ENCODE peak calls at places on chromosomes 5 and 9, in nine cellular contexts. One of them, this sample, is unnamed. For H3K36me3, the result is how much of the 10 kb centered on the place peaks cover.

GRCh38 chr9:125593581-125593980 is 113.4 kb downstream of the MAPKAP1 start:
- DNase-seq in PC-3: peak
- DNase-seq in ovary: no peak
- DNase-seq in psoas muscle: no peak
- DNase-seq in left ventricle myocardium inferior: no peak
- DNase-seq in right lobe of liver: no peak
- DNase-seq in kidney: no peak
- DNase-seq in thyroid gland: no peak
- DNase-seq in pancreas: no peak
- DNase-seq in this sample: no peak

GRCh38 chr5:175596818-175597217 is 61.1 kb upstream of the HRH2 start:
- DNase-seq in PC-3: no peak
- DNase-seq in ovary: no peak
- DNase-seq in psoas muscle: no peak
- DNase-seq in left ventricle myocardium inferior: no peak
- DNase-seq in right lobe of liver: no peak
- DNase-seq in kidney: no peak
- DNase-seq in thyroid gland: no peak
- DNase-seq in pancreas: no peak
- DNase-seq in this sample: no peak

GRCh38 chr9:112487008-112487798 is 576 bp downstream of the KIAA1958 start:
- DNase-seq in PC-3: peak
- DNase-seq in ovary: peak
- DNase-seq in psoas muscle: peak
- DNase-seq in left ventricle myocardium inferior: peak
- DNase-seq in right lobe of liver: peak
- DNase-seq in kidney: peak
- DNase-seq in thyroid gland: peak
- DNase-seq in pancreas: peak
- DNase-seq in this sample: peak

GRCh38 chr5:13860176-13860575 is 84.3 kb downstream of the DNAH5 start:
- DNase-seq in PC-3: no peak
- DNase-seq in ovary: no peak
- DNase-seq in psoas muscle: no peak
- DNase-seq in left ventricle myocardium inferior: no peak
- DNase-seq in right lobe of liver: no peak
- DNase-seq in kidney: no peak
- DNase-seq in thyroid gland: no peak
- DNase-seq in pancreas: no peak
- DNase-seq in this sample: no peak

GRCh38 chr5:54743997-54744788 is 226.6 kb downstream of the SNX18 start:
- DNase-seq in PC-3: peak
- DNase-seq in ovary: no peak
- DNase-seq in psoas muscle: no peak
- DNase-seq in left ventricle myocardium inferior: no peak
- DNase-seq in right lobe of liver: no peak
- DNase-seq in kidney: peak
- DNase-seq in thyroid gland: peak
- DNase-seq in pancreas: no peak
- DNase-seq in this sample: no peak

GRCh38 chr9:114238919-114239879 is 83.7 kb upstream of the ORM1 start:
- DNase-seq in PC-3: no peak
- DNase-seq in ovary: no peak
- DNase-seq in psoas muscle: no peak
- DNase-seq in left ventricle myocardium inferior: no peak
- DNase-seq in right lobe of liver: no peak
- DNase-seq in kidney: peak
- DNase-seq in thyroid gland: no peak
- DNase-seq in pancreas: no peak
- DNase-seq in this sample: peak

GRCh38 chr5:74543162-74543995 is 97.1 kb downstream of the ENC1 start:
- DNase-seq in PC-3: peak
- DNase-seq in ovary: peak
- DNase-seq in psoas muscle: no peak
- DNase-seq in left ventricle myocardium inferior: no peak
- DNase-seq in right lobe of liver: no peak
- DNase-seq in kidney: peak
- DNase-seq in thyroid gland: peak
- DNase-seq in pancreas: no peak
- DNase-seq in this sample: peak

GRCh38 chr5:6572825-6573380 is 59.9 kb downstream of the NSUN2 start:
- DNase-seq in PC-3: no peak
- DNase-seq in ovary: no peak
- DNase-seq in psoas muscle: no peak
- DNase-seq in left ventricle myocardium inferior: no peak
- DNase-seq in right lobe of liver: no peak
- DNase-seq in kidney: no peak
- DNase-seq in thyroid gland: no peak
- DNase-seq in pancreas: no peak
- DNase-seq in this sample: no peak

GRCh38 chr5:13553896-13554295 is 390.6 kb downstream of the DNAH5 start:
- DNase-seq in PC-3: peak
- DNase-seq in ovary: no peak
- DNase-seq in psoas muscle: no peak
- DNase-seq in left ventricle myocardium inferior: no peak
- DNase-seq in right lobe of liver: peak
- DNase-seq in kidney: no peak
- DNase-seq in thyroid gland: no peak
- DNase-seq in pancreas: peak
- DNase-seq in this sample: no peak

GRCh38 chr9:107438211-107439030 is 51.1 kb downstream of the KLF4 start:
- DNase-seq in PC-3: peak
- DNase-seq in ovary: no peak
- DNase-seq in psoas muscle: no peak
- DNase-seq in left ventricle myocardium inferior: no peak
- DNase-seq in right lobe of liver: no peak
- DNase-seq in kidney: no peak
- DNase-seq in thyroid gland: no peak
- DNase-seq in pancreas: no peak
- DNase-seq in this sample: no peak

GRCh38 chr5:73485715-73486114 is 12.5 kb upstream of the BTF3 start:
- DNase-seq in PC-3: no peak
- DNase-seq in ovary: no peak
- DNase-seq in psoas muscle: no peak
- DNase-seq in left ventricle myocardium inferior: no peak
- DNase-seq in right lobe of liver: no peak
- DNase-seq in kidney: no peak
- DNase-seq in thyroid gland: no peak
- DNase-seq in pancreas: no peak
- DNase-seq in this sample: no peak

GRCh38 chr5:73448072-73448432 is 525 bp downstream of the FOXD1 start:
- DNase-seq in PC-3: no peak
- DNase-seq in ovary: no peak
- DNase-seq in psoas muscle: no peak
- DNase-seq in left ventricle myocardium inferior: no peak
- DNase-seq in right lobe of liver: no peak
- DNase-seq in kidney: peak
- DNase-seq in thyroid gland: no peak
- DNase-seq in pancreas: peak
- DNase-seq in this sample: peak

GRCh38 chr5:139164020-139164419 is 34.1 kb downstream of the SIL1 start:
- DNase-seq in PC-3: no peak
- DNase-seq in ovary: no peak
- DNase-seq in psoas muscle: no peak
- DNase-seq in left ventricle myocardium inferior: no peak
- DNase-seq in right lobe of liver: no peak
- DNase-seq in kidney: no peak
- DNase-seq in thyroid gland: no peak
- DNase-seq in pancreas: no peak
- DNase-seq in this sample: no peak

GRCh38 chr5:135930029-135930948 is 24.5 kb downstream of the LECT2 start:
- DNase-seq in PC-3: no peak
- DNase-seq in ovary: no peak
- DNase-seq in psoas muscle: peak
- DNase-seq in left ventricle myocardium inferior: no peak
- DNase-seq in right lobe of liver: no peak
- DNase-seq in kidney: peak
- DNase-seq in thyroid gland: peak
- DNase-seq in pancreas: peak
- DNase-seq in this sample: peak
- H3K4me3 ChIP-seq in PC-3: no peak
- H3K4me3 ChIP-seq in ovary: no peak
- H3K4me3 ChIP-seq in psoas muscle: peak
- H3K4me3 ChIP-seq in left ventricle myocardium inferior: peak
- H3K4me3 ChIP-seq in right lobe of liver: peak
- H3K4me3 ChIP-seq in kidney: peak
- H3K4me3 ChIP-seq in thyroid gland: peak
- H3K4me3 ChIP-seq in pancreas: peak
- H3K4me3 ChIP-seq in this sample: peak

GRCh38 chr5:180860887-180861822 is at the start of gene ZFP62:
- DNase-seq in PC-3: peak
- DNase-seq in ovary: peak
- DNase-seq in psoas muscle: peak
- DNase-seq in left ventricle myocardium inferior: peak
- DNase-seq in right lobe of liver: peak
- DNase-seq in kidney: peak
- DNase-seq in thyroid gland: peak
- DNase-seq in pancreas: peak
- DNase-seq in this sample: peak

GRCh38 chr5:180862645-180863044 is 1.6 kb upstream of the ZFP62 start:
- DNase-seq in PC-3: no peak
- DNase-seq in ovary: no peak
- DNase-seq in psoas muscle: no peak
- DNase-seq in left ventricle myocardium inferior: no peak
- DNase-seq in right lobe of liver: no peak
- DNase-seq in kidney: no peak
- DNase-seq in thyroid gland: no peak
- DNase-seq in pancreas: no peak
- DNase-seq in this sample: no peak

GRCh38 chr5:180866296-180866695 is 5.2 kb upstream of the ZFP62 start:
- DNase-seq in PC-3: no peak
- DNase-seq in ovary: no peak
- DNase-seq in psoas muscle: no peak
- DNase-seq in left ventricle myocardium inferior: no peak
- DNase-seq in right lobe of liver: no peak
- DNase-seq in kidney: no peak
- DNase-seq in thyroid gland: no peak
- DNase-seq in pancreas: no peak
- DNase-seq in this sample: no peak

GRCh38 chr5:180860273-180860886 is 696 bp downstream of the ZFP62 start:
- DNase-seq in PC-3: peak
- DNase-seq in ovary: no peak
- DNase-seq in psoas muscle: no peak
- DNase-seq in left ventricle myocardium inferior: peak
- DNase-seq in right lobe of liver: no peak
- DNase-seq in kidney: peak
- DNase-seq in thyroid gland: no peak
- DNase-seq in pancreas: peak
- DNase-seq in this sample: peak
- TF ChIP-seq CTCF in PC-3: peak
- TF ChIP-seq CTCF in ovary: no peak
- TF ChIP-seq CTCF in psoas muscle: peak
- TF ChIP-seq CTCF in left ventricle myocardium inferior: no peak
- TF ChIP-seq CTCF in right lobe of liver: no peak
- TF ChIP-seq CTCF in kidney: peak
- TF ChIP-seq CTCF in thyroid gland: no peak
- TF ChIP-seq CTCF in pancreas: no peak
- TF ChIP-seq CTCF in this sample: peak

GRCh38 chr5:178205749-178206047 is 1.4 kb downstream of the HNRNPAB start:
- DNase-seq in PC-3: no peak
- DNase-seq in ovary: no peak
- DNase-seq in psoas muscle: no peak
- DNase-seq in left ventricle myocardium inferior: no peak
- DNase-seq in right lobe of liver: no peak
- DNase-seq in kidney: no peak
- DNase-seq in thyroid gland: no peak
- DNase-seq in pancreas: no peak
- DNase-seq in this sample: no peak

GRCh38 chr5:178205010-178205748 is 846 bp downstream of the HNRNPAB start:
- DNase-seq in PC-3: peak
- DNase-seq in ovary: peak
- DNase-seq in psoas muscle: peak
- DNase-seq in left ventricle myocardium inferior: peak
- DNase-seq in right lobe of liver: peak
- DNase-seq in kidney: peak
- DNase-seq in thyroid gland: peak
- DNase-seq in pancreas: peak
- DNase-seq in this sample: peak

GRCh38 chr5:178207917-178208280 is 3.6 kb downstream of the HNRNPAB start:
- DNase-seq in PC-3: no peak
- DNase-seq in ovary: no peak
- DNase-seq in psoas muscle: no peak
- DNase-seq in left ventricle myocardium inferior: no peak
- DNase-seq in right lobe of liver: peak
- DNase-seq in kidney: peak
- DNase-seq in thyroid gland: no peak
- DNase-seq in pancreas: no peak
- DNase-seq in this sample: no peak

GRCh38 chr5:178207183-178207916 is 3.0 kb downstream of the HNRNPAB start:
- DNase-seq in PC-3: peak
- DNase-seq in ovary: no peak
- DNase-seq in psoas muscle: no peak
- DNase-seq in left ventricle myocardium inferior: no peak
- DNase-seq in right lobe of liver: peak
- DNase-seq in kidney: peak
- DNase-seq in thyroid gland: peak
- DNase-seq in pancreas: peak
- DNase-seq in this sample: no peak

DNA sequence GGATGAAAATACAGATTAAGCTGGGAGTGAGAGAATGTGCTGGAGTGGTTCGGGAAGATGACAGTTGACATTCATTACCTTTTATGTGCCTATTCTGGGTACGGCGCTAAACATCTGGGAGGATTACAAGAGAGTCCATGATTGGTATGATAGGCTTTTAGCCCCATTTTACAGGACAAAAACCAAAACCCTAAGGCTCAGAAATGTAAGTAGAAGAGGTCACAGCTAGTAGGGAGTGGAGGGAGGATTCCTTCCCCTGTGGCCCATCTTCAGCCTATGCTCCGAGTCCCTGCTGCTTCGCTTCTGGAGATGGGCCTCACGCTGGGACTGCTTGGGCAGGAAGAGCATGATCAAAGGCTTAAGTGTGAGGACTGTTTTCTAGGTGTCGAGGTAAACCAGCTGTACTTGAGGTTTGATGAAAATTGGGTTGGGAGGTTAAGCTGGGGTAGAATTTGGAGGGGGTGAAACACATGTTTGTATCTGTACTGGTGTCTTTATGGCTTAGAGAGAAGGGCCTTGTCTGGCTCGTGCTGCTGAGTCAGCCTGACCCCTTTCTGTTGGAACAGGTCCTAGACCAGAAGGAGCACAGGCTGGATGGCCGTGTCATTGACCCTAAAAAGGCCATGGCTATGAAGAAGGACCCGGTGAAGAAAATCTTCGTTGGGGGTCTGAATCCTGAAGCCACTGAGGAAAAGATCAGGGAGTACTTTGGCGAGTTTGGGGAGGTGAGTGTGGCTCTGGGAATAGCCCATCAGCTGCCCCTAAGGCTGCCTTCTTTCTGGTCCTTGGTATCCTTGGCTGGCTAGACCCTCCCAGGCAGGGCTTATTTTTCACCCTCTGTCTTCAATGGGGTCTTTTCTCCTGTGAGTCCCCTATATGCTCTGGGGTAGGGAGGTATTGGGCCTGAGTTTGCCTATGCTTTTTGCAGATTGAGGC is 2.1 kb downstream of the HNRNPAB start:
- DNase-seq in PC-3: no peak
- DNase-seq in ovary: no peak
- DNase-seq in psoas muscle: no peak
- DNase-seq in left ventricle myocardium inferior: no peak
- DNase-seq in right lobe of liver: peak
- DNase-seq in kidney: no peak
- DNase-seq in thyroid gland: no peak
- DNase-seq in pancreas: peak
- DNase-seq in this sample: no peak
- H3K36me3 ChIP-seq in PC-3: half or more
- H3K36me3 ChIP-seq in ovary: under half
- H3K36me3 ChIP-seq in psoas muscle: under half
- H3K36me3 ChIP-seq in left ventricle myocardium inferior: half or more
- H3K36me3 ChIP-seq in right lobe of liver: under half
- H3K36me3 ChIP-seq in kidney: under half
- H3K36me3 ChIP-seq in thyroid gland: under half
- H3K36me3 ChIP-seq in pancreas: under half
- H3K36me3 ChIP-seq in this sample: half or more

GRCh38 chr5:32165597-32165996 is 8.5 kb downstream of the GOLPH3 start:
- DNase-seq in PC-3: no peak
- DNase-seq in ovary: no peak
- DNase-seq in psoas muscle: no peak
- DNase-seq in left ventricle myocardium inferior: no peak
- DNase-seq in right lobe of liver: no peak
- DNase-seq in kidney: no peak
- DNase-seq in thyroid gland: no peak
- DNase-seq in pancreas: no peak
- DNase-seq in this sample: no peak
- H3K4me3 ChIP-seq in PC-3: no peak
- H3K4me3 ChIP-seq in ovary: no peak
- H3K4me3 ChIP-seq in psoas muscle: no peak
- H3K4me3 ChIP-seq in left ventricle myocardium inferior: no peak
- H3K4me3 ChIP-seq in right lobe of liver: no peak
- H3K4me3 ChIP-seq in kidney: no peak
- H3K4me3 ChIP-seq in thyroid gland: no peak
- H3K4me3 ChIP-seq in pancreas: no peak
- H3K4me3 ChIP-seq in this sample: no peak